ENCODE peak calls at places on chromosomes 4 and X, in four cellular contexts. P is HFFc6, Q is cardiac fibroblast, E is WTC11. T is an unnamed sample.

GRCh38 chrX:33970028-33970932 is 161.8 kb downstream of the FAM47A start:
- DNase-seq in E (no peak), P (no peak), Q (no peak), T (no peak)

GRCh38 chrX:39957816-39958561 is 139.8 kb downstream of the BCOR start:
- DNase-seq in E (no peak), P (peak), Q (peak), T (no peak)

GRCh38 chrX:17759990-17760389 is 22.7 kb downstream of the SCML1 start:
- DNase-seq in E (no peak), P (no peak), Q (no peak), T (no peak)

GRCh38 chr4:18844726-18845125 is 823.2 kb upstream of the LCORL start:
- DNase-seq in E (no peak), P (peak), Q (no peak), T (no peak)

GRCh38 chr4:140715121-140715520 is 41.1 kb downstream of the TBC1D9 start:
- DNase-seq in P (no peak), E (no peak), Q (no peak), T (no peak)

GRCh38 chr4:148634476-148634875 is 192.3 kb upstream of the NR3C2 start:
- DNase-seq in E (no peak), P (no peak), Q (peak), T (no peak)

GRCh38 chr4:10173754-10174749 is 57.5 kb upstream of the WDR1 start:
- DNase-seq in P (no peak), E (no peak), Q (peak), T (no peak)

GRCh38 chr4:147799986-147800555 is 68.2 kb downstream of the ARHGAP10 start:
- DNase-seq in Q (no peak), P (no peak), E (no peak), T (peak)

GRCh38 chr4:68576272-68577100 is at the start of gene UGT2B17:
- DNase-seq in E (no peak), Q (no peak), P (no peak), T (peak)

GRCh38 chr4:173769568-173769967 is 239.5 kb upstream of the HAND2 start:
- DNase-seq in Q (no peak), P (no peak), E (no peak), T (no peak)

GRCh38 chr4:124737619-124738018 is 25.1 kb upstream of the ANKRD50 start:
- DNase-seq in P (no peak), E (no peak), Q (no peak), T (no peak)

GRCh38 chrX:17359500-17359899 is 15.5 kb upstream of the NHS start:
- DNase-seq in E (no peak), Q (no peak), P (no peak), T (no peak)

GRCh38 chr4:105241456-105241855 is 94.8 kb downstream of the TET2 start:
- DNase-seq in Q (no peak), E (no peak), P (no peak), T (no peak)

GRCh38 chrX:9370888-9371287 is 94.0 kb upstream of the TBL1X start:
- DNase-seq in E (no peak), Q (peak), P (no peak), T (no peak)

GRCh38 chrX:154021131-154021611 is 1.5 kb upstream of the IRAK1 start:
- DNase-seq in Q (peak), E (no peak), P (peak), T (no peak)

GRCh38 chr4:68724922-68725321 is 54.5 kb upstream of the UGT2B15 start:
- DNase-seq in Q (no peak), P (no peak), E (no peak), T (no peak)

GRCh38 chr4:150145950-150146340 is 67.7 kb downstream of the DCLK2 start:
- DNase-seq in Q (no peak), P (peak), E (no peak), T (no peak)

GRCh38 chrX:70476934-70477733 is 32.5 kb downstream of the DLG3 start:
- DNase-seq in Q (peak), P (peak), E (peak), T (no peak)

GRCh38 chr4:67332627-67333026 is 212.7 kb downstream of the CENPC start:
- DNase-seq in E (peak), P (peak), Q (no peak), T (no peak)

GRCh38 chr4:169253904-169254303 is 16.9 kb downstream of the SH3RF1 start:
- DNase-seq in E (no peak), Q (peak), P (peak), T (no peak)

GRCh38 chr4:183960021-183960420 is 54.9 kb downstream of the STOX2 start:
- DNase-seq in E (peak), P (no peak), Q (peak), T (no peak)

GRCh38 chr4:2290488-2290887 is 28.6 kb upstream of the MXD4 start:
- DNase-seq in E (no peak), P (no peak), Q (no peak), T (no peak)

DNA sequence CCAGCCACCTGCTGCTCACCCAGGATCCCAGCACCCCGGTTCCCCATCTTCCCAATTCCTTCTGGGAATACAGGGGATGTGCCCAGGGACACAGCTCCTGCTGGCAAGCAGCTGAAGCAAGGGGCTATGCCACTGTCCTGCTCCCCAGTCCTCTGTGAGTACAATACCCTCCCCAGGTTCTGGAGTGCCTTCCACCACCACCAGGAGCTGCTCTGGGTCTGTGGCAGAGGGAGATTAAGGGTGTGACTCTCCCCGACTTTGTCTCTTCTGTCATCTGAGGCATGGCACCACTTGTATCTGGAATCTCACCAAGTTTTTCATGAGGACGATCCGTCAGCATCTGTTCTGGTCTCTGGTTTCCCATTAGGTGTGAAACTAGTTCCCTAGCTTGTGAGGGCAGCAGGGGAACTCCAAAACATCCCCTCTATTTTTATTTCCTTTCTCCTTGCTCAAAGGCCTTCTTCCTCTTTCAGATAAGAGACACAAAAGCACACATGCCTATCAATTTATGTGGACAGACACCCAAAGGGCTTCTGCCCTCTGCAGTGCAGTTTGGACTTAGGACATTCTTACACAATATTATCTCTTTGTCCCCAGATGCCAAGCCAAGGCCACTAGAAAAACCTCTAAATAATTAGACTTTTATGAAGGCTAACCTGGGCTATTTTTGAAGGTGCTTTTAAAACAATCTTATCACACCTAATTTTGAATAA is 26.8 kb downstream of the MGST2 start:
- DNase-seq in Q (peak), E (peak), P (no peak), T (no peak)
- TF ChIP-seq CTCF in Q (peak), E (no peak), P (peak), T (no peak)

DNA sequence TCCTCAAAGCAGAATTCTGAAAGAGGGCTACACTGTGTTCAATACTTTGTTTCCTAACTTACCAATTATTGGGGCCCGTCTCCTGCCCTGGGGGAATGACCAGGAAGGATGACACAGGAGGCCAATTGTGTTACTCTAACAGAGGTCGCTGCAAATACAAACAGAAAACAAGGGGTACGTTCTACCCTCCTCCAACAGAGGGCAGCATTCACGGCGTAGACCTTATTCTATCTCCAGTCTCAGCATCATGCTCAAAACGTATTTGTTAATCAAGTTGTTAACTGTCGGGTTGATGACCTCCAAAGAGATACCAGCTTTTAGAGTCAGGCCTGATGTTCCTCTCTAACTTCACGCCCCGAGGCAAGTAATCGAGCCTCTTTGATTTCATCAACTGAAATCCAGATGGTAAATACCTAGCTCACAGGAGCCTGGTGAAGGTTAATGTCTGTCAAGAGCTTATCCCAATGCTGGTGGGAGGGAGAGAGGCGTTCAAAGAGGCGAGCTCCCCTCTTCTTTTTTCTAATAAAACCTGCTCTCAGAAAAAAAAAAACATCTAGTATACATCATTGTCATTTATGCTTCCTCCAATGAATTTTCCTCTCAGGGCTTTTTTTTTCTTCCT is 181.0 kb upstream of the KCNIP4 start:
- DNase-seq in Q (peak), P (peak), E (peak), T (no peak)
- TF ChIP-seq CTCF in Q (peak), P (peak), E (peak), T (no peak)

DNA sequence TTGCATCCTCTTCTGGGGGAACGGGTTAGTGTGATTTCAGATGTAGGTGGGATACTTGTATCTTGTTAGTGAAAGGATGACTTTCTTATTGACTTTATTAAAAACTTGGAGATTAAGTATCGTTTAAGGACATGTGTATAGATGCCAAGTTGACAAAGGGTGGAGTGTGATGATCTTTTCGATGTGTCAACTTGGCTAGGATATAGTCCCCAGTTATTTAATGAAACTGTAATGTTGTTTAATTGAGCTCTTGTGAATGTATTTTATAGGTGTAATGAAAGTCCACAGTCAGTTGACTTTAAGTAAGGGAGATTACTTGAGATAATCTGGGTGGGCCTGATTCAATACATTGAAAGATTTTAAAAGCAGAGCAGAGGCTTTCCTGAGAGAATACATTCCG is 127.0 kb downstream of the AASDH start:
- DNase-seq in E (no peak), Q (no peak), P (no peak), T (no peak)
- TF ChIP-seq CTCF in E (no peak), Q (no peak), P (no peak), T (no peak)

GRCh38 chr4:20248155-20248558 is 3.5 kb upstream of the SLIT2 start:
- DNase-seq in E (no peak), Q (peak), P (peak), T (peak)

GRCh38 chr4:20252656-20253271 is 1.1 kb downstream of the SLIT2 start:
- DNase-seq in Q (peak), P (peak), E (peak), T (peak)

GRCh38 chr4:20251061-20251795 is 477 bp upstream of the SLIT2 start:
- DNase-seq in E (no peak), P (no peak), Q (no peak), T (no peak)

GRCh38 chr4:20251796-20252655 is at the start of gene SLIT2:
- DNase-seq in P (peak), E (peak), Q (peak), T (peak)

GRCh38 chr4:20249333-20249732 is 2.4 kb upstream of the SLIT2 start:
- DNase-seq in E (no peak), P (peak), Q (peak), T (no peak)
- TF ChIP-seq CTCF in E (no peak), P (peak), Q (peak), T (no peak)

DNA sequence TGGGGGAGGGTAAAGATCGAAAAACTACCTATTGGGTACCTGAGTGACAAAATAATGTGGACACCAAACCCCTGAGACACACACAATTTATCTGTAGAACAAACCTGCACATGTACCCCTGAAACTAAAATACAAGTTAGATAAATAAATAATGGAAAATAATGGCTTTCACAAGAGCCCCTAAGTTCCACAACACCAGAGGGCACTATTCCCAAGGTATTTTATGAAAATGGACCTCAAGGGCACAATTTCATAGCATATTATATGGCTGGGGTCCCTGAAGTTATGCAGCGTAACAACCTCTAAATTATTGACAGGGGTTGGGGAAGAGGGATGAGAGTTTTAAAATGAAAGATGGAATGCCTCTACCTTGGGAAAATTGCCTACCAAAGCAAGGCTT is 81.3 kb upstream of the TMEM33 start:
- DNase-seq in P (no peak), E (no peak), Q (no peak), T (no peak)
- TF ChIP-seq CTCF in P (peak), E (no peak), Q (peak), T (no peak)

GRCh38 chrX:116198235-116198634 is 27.7 kb downstream of the AGTR2 start:
- DNase-seq in P (no peak), E (no peak), Q (no peak), T (no peak)

GRCh38 chrX:116194649-116195048 is 24.1 kb downstream of the AGTR2 start:
- DNase-seq in P (no peak), E (no peak), Q (no peak), T (no peak)

GRCh38 chrX:116198810-116199209 is 28.3 kb downstream of the AGTR2 start:
- DNase-seq in Q (peak), P (no peak), E (peak), T (no peak)
- TF ChIP-seq CTCF in Q (no peak), P (no peak), E (peak), T (no peak)

DNA sequence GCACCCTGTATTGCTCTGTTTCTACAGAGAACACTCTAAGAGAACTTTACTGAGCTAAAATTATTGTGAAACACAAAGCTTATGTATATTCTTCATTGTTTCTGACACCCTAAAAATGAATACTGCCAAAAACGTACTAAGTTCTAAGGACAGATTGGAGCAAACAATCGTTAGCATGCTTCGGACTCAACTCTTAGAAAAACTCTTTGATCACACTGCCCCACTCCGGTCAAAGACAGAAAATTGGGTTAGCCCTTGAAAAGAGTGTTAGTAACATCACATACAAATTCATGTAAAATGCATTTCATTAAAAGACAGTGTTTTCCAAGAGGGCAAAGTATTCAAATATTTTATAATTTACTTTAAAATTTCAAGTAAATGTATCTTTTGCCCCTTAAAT is 177.4 kb downstream of the DCHS2 start:
- DNase-seq in P (peak), Q (peak), E (no peak), T (no peak)
- TF ChIP-seq CTCF in P (peak), Q (no peak), E (no peak), T (no peak)

DNA sequence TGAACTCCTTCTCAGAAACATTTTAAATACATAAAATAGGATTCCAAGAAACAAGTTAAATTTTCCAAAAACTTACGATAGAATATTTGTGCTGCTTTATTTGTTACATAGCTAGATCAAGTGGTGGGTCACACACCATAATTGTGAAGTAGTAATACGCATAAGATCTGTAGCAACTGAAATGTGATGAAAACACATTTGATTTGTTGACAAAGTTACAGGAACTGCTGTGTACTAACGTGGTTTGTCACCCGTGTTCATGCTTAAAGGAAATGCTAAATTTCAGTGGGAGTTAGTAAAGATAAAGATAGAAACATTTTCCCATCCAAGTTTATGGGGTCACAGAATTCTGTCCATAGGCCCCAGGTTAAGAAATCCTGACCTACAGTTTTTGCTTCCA is 34.1 kb upstream of the PHEX start:
- DNase-seq in E (no peak), P (no peak), Q (no peak), T (no peak)
- TF ChIP-seq CTCF in E (no peak), P (no peak), Q (no peak), T (no peak)

DNA sequence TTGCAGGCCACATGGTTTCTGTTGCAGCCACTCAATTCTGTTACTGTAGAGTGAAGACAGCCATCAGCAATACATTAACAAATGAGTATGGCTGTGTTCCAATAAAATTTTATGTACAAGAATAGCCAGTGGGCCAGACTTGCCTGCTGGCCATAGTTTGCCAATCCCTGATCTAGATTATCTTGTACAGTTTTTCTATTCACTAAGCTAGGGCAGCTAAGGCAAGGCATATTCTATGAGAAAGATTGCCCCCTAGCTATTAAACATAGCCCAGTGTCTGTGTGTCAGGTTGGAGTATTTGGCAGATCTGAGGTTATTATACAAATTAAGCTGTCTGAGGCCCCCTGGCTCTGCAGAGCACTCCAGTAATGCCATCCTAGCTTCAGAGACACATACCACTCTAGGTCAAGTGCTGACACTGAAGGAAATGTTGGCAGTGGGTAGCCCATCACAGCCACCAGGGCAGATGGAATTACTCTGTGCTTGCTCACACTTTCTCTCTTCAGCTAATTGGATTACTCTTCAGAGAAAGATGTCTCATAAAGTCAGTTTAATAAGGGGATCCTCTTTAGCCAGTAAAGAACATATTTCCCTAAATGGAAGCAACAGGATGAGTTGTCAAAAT is 40.7 kb downstream of the MTTP start:
- DNase-seq in Q (no peak), P (no peak), E (no peak), T (no peak)
- TF ChIP-seq CTCF in Q (no peak), P (no peak), E (no peak), T (no peak)